ENCODE peak calls at places on chromosomes 5 and 9, in six cellular contexts. N is progenitor cell of endocrine pancreas, P is iris pigment epithelial cell, Y is T-helper 9 cell, L is WTC11, V is NCI-H524. M is an unnamed sample.

GRCh38 chr5:167511276-167511675 is 780.2 kb upstream of the WWC1 start:
- DNase-seq in N (no peak), P (no peak), Y (no peak), L (no peak), V (no peak), M (no peak)

GRCh38 chr5:174482549-174482948 is 241.8 kb upstream of the MSX2 start:
- DNase-seq in N (no peak), P (no peak), Y (no peak), L (no peak), V (no peak), M (no peak)

GRCh38 chr9:92603100-92603499 is 66.8 kb downstream of the IPPK start:
- DNase-seq in N (no peak), P (no peak), Y (no peak), L (no peak), V (no peak), M (no peak)

GRCh38 chr9:109313351-109313750 is 7.5 kb downstream of the EPB41L4B start:
- DNase-seq in N (no peak), P (no peak), Y (no peak), L (no peak), V (peak; percentile 90), M (no peak)

GRCh38 chr5:178293400-178293799 is 60.8 kb upstream of the PHYKPL start:
- DNase-seq in N (no peak), P (no peak), Y (no peak), L (no peak), V (no peak), M (no peak)

GRCh38 chr5:82164109-82164956 is 113.8 kb downstream of the RPS23 start:
- DNase-seq in N (no peak), P (peak; percentile 97), Y (no peak), L (no peak), V (no peak), M (no peak)

GRCh38 chr5:179795049-179795862 is 1.5 kb downstream of the LTC4S start:
- DNase-seq in N (no peak), P (no peak), Y (no peak), L (peak; percentile 56), V (peak; percentile 67), M (peak; percentile 30)

GRCh38 chr5:58933891-58934628 is 351.2 kb downstream of the RAB3C start:
- DNase-seq in N (no peak), P (peak; percentile 22), Y (peak; percentile 8), L (no peak), V (no peak), M (peak; percentile 52)

GRCh38 chr5:80255425-80255751 is 460 bp downstream of the SERINC5 start:
- DNase-seq in N (peak; percentile 43), P (peak; percentile 67), Y (no peak), L (peak; percentile 54), V (peak; percentile 48), M (peak; percentile 71)

GRCh38 chr9:69324549-69325401 is at the start of gene ENTREP1:
- DNase-seq in N (peak; percentile 53), P (peak; percentile 22), Y (no peak), L (peak; percentile 75), V (peak; percentile 15), M (peak; percentile 10)

GRCh38 chr9:6869081-6869948 is 111.5 kb downstream of the KDM4C start:
- DNase-seq in N (no peak), P (peak; percentile 16), Y (no peak), L (no peak), V (no peak), M (no peak)

GRCh38 chr5:88746438-88746882 is 136.5 kb downstream of the MEF2C start:
- DNase-seq in N (no peak), P (no peak), Y (no peak), L (no peak), V (no peak), M (no peak)

GRCh38 chr9:89993678-89994630 is 389.1 kb downstream of the GADD45G start:
- DNase-seq in N (no peak), P (no peak), Y (no peak), L (no peak), V (no peak), M (no peak)

GRCh38 chr5:173457482-173457881 is 129.3 kb upstream of the STC2 start:
- DNase-seq in N (no peak), P (peak; percentile 32), Y (no peak), L (no peak), V (no peak), M (no peak)

GRCh38 chr5:154899107-154899816 is 38.7 kb downstream of the GEMIN5 start:
- DNase-seq in N (no peak), P (no peak), Y (no peak), L (no peak), V (no peak), M (no peak)

GRCh38 chr5:179407191-179408175 is 62.2 kb upstream of the ADAMTS2 start:
- DNase-seq in N (no peak), P (no peak), Y (no peak), L (no peak), V (no peak), M (no peak)

GRCh38 chr9:107295995-107296394 is 12.9 kb downstream of the RAD23B start:
- DNase-seq in N (no peak), P (no peak), Y (no peak), L (no peak), V (no peak), M (no peak)